ENCODE peak calls at places on chromosomes 7 and 10, in four cellular contexts. W, L, I and N are unnamed samples.

GRCh38 chr10:7788640-7789335 is 811 bp downstream of the ATP5F1C start:
- DNase-seq in W (peak), L (no peak), I (no peak), N (no peak)

GRCh38 chr7:103592844-103593243 is 146.8 kb upstream of the SLC26A5 start:
- DNase-seq in W (no peak), L (no peak), I (no peak), N (no peak)

GRCh38 chr10:63699785-63700184 is 178.6 kb downstream of the REEP3 start:
- DNase-seq in W (peak), L (peak), I (no peak), N (no peak)

GRCh38 chr7:31192996-31193395 is 140.9 kb downstream of the ADCYAP1R1 start:
- DNase-seq in W (peak), L (no peak), I (peak), N (peak)

GRCh38 chr7:98520356-98520932 is 96.6 kb upstream of the NPTX2 start:
- DNase-seq in W (no peak), L (no peak), I (no peak), N (no peak)

GRCh38 chr10:88913157-88913556 is 33.1 kb downstream of the STAMBPL1 start:
- DNase-seq in W (peak), L (no peak), I (no peak), N (no peak)

GRCh38 chr10:117374506-117375359 is 507 bp downstream of the PDZD8 start:
- DNase-seq in W (peak), L (peak), I (no peak), N (no peak)

GRCh38 chr7:51472873-51473272 is 156.3 kb upstream of the COBL start:
- DNase-seq in W (no peak), L (no peak), I (no peak), N (no peak)

GRCh38 chr7:91310829-91311460 is 46.7 kb downstream of the FZD1 start:
- DNase-seq in W (peak), L (peak), I (peak), N (peak)

GRCh38 chr7:48089415-48089975 is 430 bp downstream of the UPP1 start:
- DNase-seq in W (no peak), L (peak), I (peak), N (no peak)

GRCh38 chr7:48088559-48089414 is at the start of gene UPP1:
- DNase-seq in W (peak), L (peak), I (peak), N (peak)

GRCh38 chr7:48085942-48086341 is 3.1 kb upstream of the UPP1 start:
- DNase-seq in W (no peak), L (no peak), I (no peak), N (no peak)

GRCh38 chr7:48085433-48085791 is 3.7 kb upstream of the UPP1 start:
- DNase-seq in W (no peak), L (no peak), I (no peak), N (no peak)

GRCh38 chr7:48087349-48087748 is 1.7 kb upstream of the UPP1 start:
- DNase-seq in W (peak), L (no peak), I (no peak), N (peak)
- H3K4me3 ChIP-seq in W (no peak), L (no peak), I (no peak), N (no peak)

GRCh38 chr10:81179805-81180452 is 642.2 kb downstream of the SH2D4B start:
- DNase-seq in W (no peak), L (no peak), I (no peak), N (peak)
- TF ChIP-seq CTCF in W (no peak), L (no peak), I (no peak), N (no peak)

DNA sequence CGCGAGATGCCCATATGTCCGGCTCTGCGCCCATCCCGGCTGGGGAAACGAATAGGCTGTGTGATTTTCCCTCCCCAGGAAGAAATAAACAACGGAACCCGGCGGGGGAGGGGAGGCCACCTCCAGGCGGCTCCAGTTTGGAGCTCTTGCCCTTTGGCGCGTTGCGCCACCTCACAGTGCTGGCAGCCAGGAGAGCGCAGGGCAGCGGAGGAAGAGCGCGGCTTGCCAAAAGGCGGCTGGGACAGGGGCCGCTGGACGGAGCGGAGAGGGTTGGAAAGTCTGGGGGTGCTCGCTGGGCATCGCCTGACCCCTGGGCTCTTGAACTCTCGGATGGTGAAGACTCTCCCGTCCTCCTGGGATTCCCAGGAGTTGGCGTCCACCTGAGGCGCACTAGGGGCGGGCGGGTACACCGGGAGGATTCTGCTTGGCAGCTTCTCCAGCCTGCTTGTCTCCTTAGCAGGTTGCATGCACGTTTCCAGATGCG is 5.3 kb upstream of the NEUROG3 start:
- DNase-seq in W (no peak), L (no peak), I (no peak), N (no peak)
- H3K4me3 ChIP-seq in W (no peak), L (no peak), I (no peak), N (no peak)

DNA sequence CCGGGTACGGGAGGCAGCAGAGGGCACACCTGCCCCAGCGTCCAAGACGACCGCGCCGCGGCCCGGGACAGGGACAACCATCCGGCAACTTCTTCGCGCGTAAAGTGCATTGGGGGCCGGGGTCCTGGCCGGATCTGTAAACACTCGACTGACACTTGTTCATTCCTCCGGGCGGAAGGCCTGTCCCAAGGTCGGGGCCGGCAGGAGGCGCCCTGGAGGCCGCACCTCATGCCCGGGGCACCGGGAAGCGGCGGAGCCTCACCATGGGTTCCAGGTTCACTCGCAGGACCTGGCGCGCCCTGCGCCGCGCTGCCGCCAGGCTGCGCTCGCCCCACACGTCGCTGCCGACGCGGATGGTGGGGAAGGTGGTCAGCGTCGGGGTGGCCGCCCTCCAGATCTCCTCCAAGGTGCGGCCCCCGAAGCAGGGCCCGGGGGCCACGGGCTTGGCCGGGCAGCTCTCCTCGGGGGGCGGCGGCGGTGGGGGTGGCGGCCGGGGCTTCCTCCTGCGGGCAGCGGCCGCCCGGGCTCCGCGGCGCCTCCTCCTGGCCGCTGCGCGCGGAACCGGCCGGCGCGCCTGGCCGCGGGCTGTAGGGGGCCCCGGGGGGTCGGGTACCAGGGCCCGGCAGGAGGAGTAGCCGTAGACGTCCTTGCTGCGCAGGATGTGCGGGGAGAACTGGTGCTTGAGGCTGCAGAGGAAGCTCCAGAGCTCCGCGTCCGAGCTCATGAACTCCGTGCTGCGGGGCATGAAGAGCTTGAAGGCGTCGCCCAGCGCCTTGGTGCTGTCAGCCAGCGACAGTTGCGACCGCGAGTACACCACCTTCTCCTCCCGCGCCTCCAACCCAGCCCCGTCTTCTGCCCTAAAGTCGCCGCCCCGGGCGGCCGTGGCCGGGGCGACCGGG is 746 bp downstream of the CCDC71L start:
- DNase-seq in W (peak), L (peak), I (peak), N (peak)
- TF ChIP-seq CTCF in W (peak), L (peak), I (peak), N (peak)